ENCODE peak calls at places on chromosomes 5 and 9, in six cellular contexts. One of them, this sample, is unnamed.
A peak's percentile ranks its signal among the peaks of the same experiment; 100 is the strongest.

GRCh38 chr9:131849391-131849790 is 109.5 kb upstream of the RAPGEF1 start:
- DNase-seq in heart right ventricle: no peak
- DNase-seq in fibroblast of lung: no peak
- DNase-seq in tibial nerve: no peak
- DNase-seq in SK-N-SH: no peak
- DNase-seq in endodermal cell: no peak
- DNase-seq in this sample: no peak

GRCh38 chr5:77882670-77883257 is 106.6 kb upstream of the TBCA start:
- DNase-seq in heart right ventricle: no peak
- DNase-seq in fibroblast of lung: peak; percentile 72
- DNase-seq in tibial nerve: no peak
- DNase-seq in SK-N-SH: no peak
- DNase-seq in endodermal cell: no peak
- DNase-seq in this sample: no peak

GRCh38 chr9:9997585-9997984 is 615.2 kb downstream of the PTPRD start:
- DNase-seq in heart right ventricle: no peak
- DNase-seq in fibroblast of lung: no peak
- DNase-seq in tibial nerve: no peak
- DNase-seq in SK-N-SH: no peak
- DNase-seq in endodermal cell: no peak
- DNase-seq in this sample: no peak

GRCh38 chr9:109779711-109780452 is at the start of gene PALM2AKAP2:
- DNase-seq in heart right ventricle: peak; percentile 81
- DNase-seq in fibroblast of lung: peak; percentile 64
- DNase-seq in tibial nerve: no peak
- DNase-seq in SK-N-SH: peak; percentile 47
- DNase-seq in endodermal cell: peak; percentile 90
- DNase-seq in this sample: no peak

GRCh38 chr9:90915693-90916092 is 114.1 kb downstream of the SYK start:
- DNase-seq in heart right ventricle: no peak
- DNase-seq in fibroblast of lung: peak; percentile 46
- DNase-seq in tibial nerve: peak; percentile 15
- DNase-seq in SK-N-SH: peak; percentile 43
- DNase-seq in endodermal cell: peak; percentile 84
- DNase-seq in this sample: no peak

GRCh38 chr5:132176543-132176945 is 51.1 kb downstream of the P4HA2 start:
- DNase-seq in heart right ventricle: no peak
- DNase-seq in fibroblast of lung: no peak
- DNase-seq in tibial nerve: no peak
- DNase-seq in SK-N-SH: no peak
- DNase-seq in endodermal cell: no peak
- DNase-seq in this sample: no peak

GRCh38 chr9:893843-894420 is 52.4 kb downstream of the DMRT1 start:
- DNase-seq in heart right ventricle: no peak
- DNase-seq in fibroblast of lung: peak; percentile 52
- DNase-seq in tibial nerve: peak; percentile 64
- DNase-seq in SK-N-SH: peak; percentile 56
- DNase-seq in endodermal cell: peak; percentile 82
- DNase-seq in this sample: no peak

GRCh38 chr5:166910995-166911394 is 1380.5 kb upstream of the WWC1 start:
- DNase-seq in heart right ventricle: no peak
- DNase-seq in fibroblast of lung: no peak
- DNase-seq in tibial nerve: no peak
- DNase-seq in SK-N-SH: no peak
- DNase-seq in endodermal cell: no peak
- DNase-seq in this sample: no peak

GRCh38 chr5:73311291-73312110 is 137.1 kb downstream of the FOXD1 start:
- DNase-seq in heart right ventricle: peak; percentile 35
- DNase-seq in fibroblast of lung: peak; percentile 88
- DNase-seq in tibial nerve: no peak
- DNase-seq in SK-N-SH: no peak
- DNase-seq in endodermal cell: peak; percentile 82
- DNase-seq in this sample: no peak

GRCh38 chr9:134327671-134328231 is 1.5 kb downstream of the RXRA start:
- DNase-seq in heart right ventricle: peak; percentile 16
- DNase-seq in fibroblast of lung: no peak
- DNase-seq in tibial nerve: no peak
- DNase-seq in SK-N-SH: no peak
- DNase-seq in endodermal cell: no peak
- DNase-seq in this sample: no peak
- H3K27ac ChIP-seq in heart right ventricle: peak overlapping the region; percentile 92
- H3K27ac ChIP-seq in fibroblast of lung: peak overlapping the region; percentile 84
- H3K27ac ChIP-seq in tibial nerve: peak overlapping the region; percentile 88
- H3K27ac ChIP-seq in SK-N-SH: no peak overlapping the region
- H3K27ac ChIP-seq in endodermal cell: no peak overlapping the region
- H3K27ac ChIP-seq in this sample: peak overlapping the region; percentile 57

DNA sequence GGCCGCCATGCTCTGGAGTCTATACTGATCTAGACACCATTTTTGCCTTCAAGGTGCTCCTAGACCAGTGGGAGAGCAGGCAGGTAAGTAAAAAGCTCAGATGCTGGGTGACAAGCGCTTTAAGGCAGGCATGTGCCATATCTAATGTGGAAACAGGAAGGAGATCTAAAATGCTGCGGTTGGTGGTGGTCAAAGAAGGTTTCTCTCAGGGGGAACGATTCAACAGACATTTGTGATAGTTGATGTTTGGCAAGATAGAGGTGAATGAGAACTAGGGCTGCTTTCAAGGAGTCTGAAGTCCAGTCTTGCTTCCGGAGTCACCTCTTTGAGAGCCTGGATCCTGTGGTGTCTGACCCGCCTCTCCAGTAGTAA is 146.2 kb upstream of the KLF4 start:
- DNase-seq in heart right ventricle: no peak
- DNase-seq in fibroblast of lung: no peak
- DNase-seq in tibial nerve: no peak
- DNase-seq in SK-N-SH: no peak
- DNase-seq in endodermal cell: no peak
- DNase-seq in this sample: no peak
- H3K9me3 ChIP-seq in heart right ventricle: no peaks in the 10 kb centered on the region
- H3K9me3 ChIP-seq in fibroblast of lung: no peaks in the 10 kb centered on the region
- H3K9me3 ChIP-seq in tibial nerve: no peaks in the 10 kb centered on the region
- H3K9me3 ChIP-seq in SK-N-SH: no peaks in the 10 kb centered on the region
- H3K9me3 ChIP-seq in endodermal cell: no peaks in the 10 kb centered on the region
- H3K9me3 ChIP-seq in this sample: no peaks in the 10 kb centered on the region

GRCh38 chr9:135308809-135309762 is 170.5 kb upstream of the PPP1R26 start:
- DNase-seq in heart right ventricle: no peak
- DNase-seq in fibroblast of lung: no peak
- DNase-seq in tibial nerve: no peak
- DNase-seq in SK-N-SH: no peak
- DNase-seq in endodermal cell: peak; percentile 32
- DNase-seq in this sample: no peak

GRCh38 chr9:135307314-135307713 is 172.3 kb upstream of the PPP1R26 start:
- DNase-seq in heart right ventricle: no peak
- DNase-seq in fibroblast of lung: no peak
- DNase-seq in tibial nerve: no peak
- DNase-seq in SK-N-SH: no peak
- DNase-seq in endodermal cell: no peak
- DNase-seq in this sample: no peak

GRCh38 chr9:135304886-135305285 is 174.7 kb upstream of the PPP1R26 start:
- DNase-seq in heart right ventricle: no peak
- DNase-seq in fibroblast of lung: no peak
- DNase-seq in tibial nerve: no peak
- DNase-seq in SK-N-SH: no peak
- DNase-seq in endodermal cell: no peak
- DNase-seq in this sample: no peak

GRCh38 chr9:135305546-135306180 is 173.9 kb upstream of the PPP1R26 start:
- DNase-seq in heart right ventricle: no peak
- DNase-seq in fibroblast of lung: no peak
- DNase-seq in tibial nerve: no peak
- DNase-seq in SK-N-SH: no peak
- DNase-seq in endodermal cell: no peak
- DNase-seq in this sample: no peak

DNA sequence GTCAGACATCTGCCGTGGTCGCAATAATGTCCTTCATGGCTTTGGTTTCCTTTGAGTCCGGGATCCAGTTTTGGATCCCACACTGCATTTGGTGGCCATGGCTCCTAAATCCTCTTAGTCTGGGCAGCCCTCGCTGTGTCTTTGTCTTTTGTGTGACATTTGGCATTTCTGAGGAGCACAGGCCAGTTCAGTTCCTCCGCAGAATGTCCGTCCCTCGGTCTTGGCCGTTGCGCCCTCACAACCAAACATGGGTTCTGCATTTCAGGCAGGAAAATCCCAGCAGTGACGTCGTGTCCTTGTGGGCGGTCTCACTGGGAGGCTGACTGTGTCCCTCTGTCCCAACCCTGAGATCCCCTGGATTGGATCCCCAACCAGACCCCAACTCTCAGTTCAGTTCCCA is 172.9 kb upstream of the PPP1R26 start:
- DNase-seq in heart right ventricle: no peak
- DNase-seq in fibroblast of lung: no peak
- DNase-seq in tibial nerve: no peak
- DNase-seq in SK-N-SH: no peak
- DNase-seq in endodermal cell: peak; percentile 20
- DNase-seq in this sample: no peak
- H3K27me3 ChIP-seq in heart right ventricle: peaks cover 59% of the 10 kb centered on the region
- H3K27me3 ChIP-seq in fibroblast of lung: no peaks in the 10 kb centered on the region
- H3K27me3 ChIP-seq in tibial nerve: peaks cover 26% of the 10 kb centered on the region
- H3K27me3 ChIP-seq in SK-N-SH: no peaks in the 10 kb centered on the region
- H3K27me3 ChIP-seq in endodermal cell: no peaks in the 10 kb centered on the region
- H3K27me3 ChIP-seq in this sample: no peaks in the 10 kb centered on the region

GRCh38 chr5:66248874-66249273 is 104.8 kb downstream of the SREK1 start:
- DNase-seq in heart right ventricle: no peak
- DNase-seq in fibroblast of lung: no peak
- DNase-seq in tibial nerve: no peak
- DNase-seq in SK-N-SH: no peak
- DNase-seq in endodermal cell: no peak
- DNase-seq in this sample: no peak
- H3K27ac ChIP-seq in heart right ventricle: no peak overlapping the region
- H3K27ac ChIP-seq in fibroblast of lung: no peak overlapping the region
- H3K27ac ChIP-seq in tibial nerve: no peak overlapping the region
- H3K27ac ChIP-seq in SK-N-SH: no peak overlapping the region
- H3K27ac ChIP-seq in endodermal cell: no peak overlapping the region
- H3K27ac ChIP-seq in this sample: no peak overlapping the region

GRCh38 chr5:179129607-179130071 is 69.5 kb downstream of the ZNF354C start:
- DNase-seq in heart right ventricle: no peak
- DNase-seq in fibroblast of lung: no peak
- DNase-seq in tibial nerve: no peak
- DNase-seq in SK-N-SH: no peak
- DNase-seq in endodermal cell: peak; percentile 16
- DNase-seq in this sample: no peak

GRCh38 chr5:179128976-179129375 is 68.8 kb downstream of the ZNF354C start:
- DNase-seq in heart right ventricle: no peak
- DNase-seq in fibroblast of lung: no peak
- DNase-seq in tibial nerve: no peak
- DNase-seq in SK-N-SH: no peak
- DNase-seq in endodermal cell: peak; percentile 22
- DNase-seq in this sample: no peak

GRCh38 chr5:179131886-179132585 is 71.9 kb downstream of the ZNF354C start:
- DNase-seq in heart right ventricle: no peak
- DNase-seq in fibroblast of lung: no peak
- DNase-seq in tibial nerve: no peak
- DNase-seq in SK-N-SH: no peak
- DNase-seq in endodermal cell: peak; percentile 32
- DNase-seq in this sample: no peak

GRCh38 chr5:179131321-179131835 is 71.2 kb downstream of the ZNF354C start:
- DNase-seq in heart right ventricle: no peak
- DNase-seq in fibroblast of lung: no peak
- DNase-seq in tibial nerve: no peak
- DNase-seq in SK-N-SH: no peak
- DNase-seq in endodermal cell: no peak
- DNase-seq in this sample: no peak

DNA sequence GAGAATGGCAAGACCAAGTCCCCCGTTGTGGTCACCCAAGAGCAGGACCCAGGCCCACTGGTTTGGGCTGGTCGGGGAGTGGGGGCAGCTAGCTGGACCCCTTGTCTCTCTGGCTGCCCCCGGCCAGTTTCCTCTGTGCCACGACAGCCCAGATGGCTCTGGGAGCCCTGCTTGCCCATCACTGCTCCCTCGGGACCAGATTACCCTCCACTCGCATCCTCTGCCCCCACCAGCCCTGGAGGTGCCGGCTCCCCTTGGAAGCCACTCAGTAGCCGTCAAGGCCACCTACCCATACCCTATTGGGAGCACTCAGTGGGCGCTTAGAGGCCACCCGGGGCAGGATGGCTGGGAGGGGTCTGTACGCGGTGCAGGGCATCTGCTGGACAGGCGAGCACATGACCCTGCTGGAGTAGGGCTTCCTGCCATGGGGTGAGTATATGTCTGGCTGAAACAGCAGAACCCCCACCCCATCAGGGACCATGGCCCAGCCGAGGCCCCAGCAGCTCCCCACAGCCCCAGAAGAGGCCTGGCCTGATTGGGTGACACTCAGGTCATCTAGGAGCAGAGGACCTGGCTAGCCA is 70.0 kb downstream of the ZNF354C start:
- DNase-seq in heart right ventricle: no peak
- DNase-seq in fibroblast of lung: no peak
- DNase-seq in tibial nerve: no peak
- DNase-seq in SK-N-SH: no peak
- DNase-seq in endodermal cell: peak; percentile 31
- DNase-seq in this sample: no peak
- H3K9me3 ChIP-seq in heart right ventricle: no peaks in the 10 kb centered on the region
- H3K9me3 ChIP-seq in fibroblast of lung: no peaks in the 10 kb centered on the region
- H3K9me3 ChIP-seq in tibial nerve: no peaks in the 10 kb centered on the region
- H3K9me3 ChIP-seq in SK-N-SH: no peaks in the 10 kb centered on the region
- H3K9me3 ChIP-seq in endodermal cell: no peaks in the 10 kb centered on the region
- H3K9me3 ChIP-seq in this sample: no peaks in the 10 kb centered on the region

GRCh38 chr9:126521551-126521950 is 92.2 kb upstream of the LMX1B start:
- DNase-seq in heart right ventricle: no peak
- DNase-seq in fibroblast of lung: no peak
- DNase-seq in tibial nerve: no peak
- DNase-seq in SK-N-SH: no peak
- DNase-seq in endodermal cell: no peak
- DNase-seq in this sample: no peak

GRCh38 chr9:126524353-126525077 is 89.2 kb upstream of the LMX1B start:
- DNase-seq in heart right ventricle: no peak
- DNase-seq in fibroblast of lung: no peak
- DNase-seq in tibial nerve: no peak
- DNase-seq in SK-N-SH: no peak
- DNase-seq in endodermal cell: no peak
- DNase-seq in this sample: no peak

GRCh38 chr9:126522957-126523356 is 90.8 kb upstream of the LMX1B start:
- DNase-seq in heart right ventricle: no peak
- DNase-seq in fibroblast of lung: no peak
- DNase-seq in tibial nerve: no peak
- DNase-seq in SK-N-SH: peak; percentile 76
- DNase-seq in endodermal cell: peak; percentile 71
- DNase-seq in this sample: no peak

GRCh38 chr9:126521976-126522590 is 91.6 kb upstream of the LMX1B start:
- DNase-seq in heart right ventricle: no peak
- DNase-seq in fibroblast of lung: no peak
- DNase-seq in tibial nerve: no peak
- DNase-seq in SK-N-SH: no peak
- DNase-seq in endodermal cell: no peak
- DNase-seq in this sample: no peak

DNA sequence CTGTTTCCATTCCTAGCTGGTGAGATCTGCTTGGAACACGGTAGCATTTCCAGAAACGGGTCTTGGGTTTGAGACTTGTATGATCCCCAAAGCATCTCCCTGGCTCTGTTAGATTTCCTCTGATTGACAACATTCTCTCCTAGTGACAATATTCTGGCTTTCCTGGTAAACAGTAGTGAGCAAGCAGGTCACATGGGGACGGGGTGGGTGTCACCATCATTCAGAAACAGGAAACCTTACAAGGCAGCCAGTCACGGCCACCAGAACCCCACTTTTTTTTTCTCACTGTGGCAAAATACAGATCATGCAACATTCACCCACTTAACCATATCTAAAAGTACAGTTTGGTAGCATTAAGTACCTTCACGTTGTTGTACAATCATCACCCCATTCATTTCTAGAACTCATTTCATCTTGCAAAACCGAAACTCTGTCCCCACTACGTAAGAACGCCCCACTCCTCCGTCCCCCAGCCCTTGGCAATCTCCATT is 90.1 kb upstream of the LMX1B start:
- DNase-seq in heart right ventricle: no peak
- DNase-seq in fibroblast of lung: no peak
- DNase-seq in tibial nerve: peak; percentile 41
- DNase-seq in SK-N-SH: peak; percentile 24
- DNase-seq in endodermal cell: no peak
- DNase-seq in this sample: peak; percentile 59
- H3K27me3 ChIP-seq in heart right ventricle: peaks cover 80% of the 10 kb centered on the region
- H3K27me3 ChIP-seq in fibroblast of lung: peaks cover 18% of the 10 kb centered on the region
- H3K27me3 ChIP-seq in tibial nerve: peaks cover 34% of the 10 kb centered on the region
- H3K27me3 ChIP-seq in SK-N-SH: peaks cover 19% of the 10 kb centered on the region
- H3K27me3 ChIP-seq in endodermal cell: no peaks in the 10 kb centered on the region
- H3K27me3 ChIP-seq in this sample: peaks cover 9% of the 10 kb centered on the region

This sample was measured in CD8-positive, alpha-beta memory T cell.